ENCODE peak calls at places on chromosomes 6 and 20, in five cellular contexts. One of them, this sample, is unnamed. For H3K4me1, the result is how much of the 10 kb centered on the place peaks cover.

GRCh38 chr20:17835240-17835940 is 133.2 kb downstream of the SNX5 start:
- DNase-seq in hepatocyte: peak
- DNase-seq in Peyer's patch: no peak
- DNase-seq in GM23338: no peak
- DNase-seq in gastrocnemius medialis: no peak
- DNase-seq in this sample: no peak

GRCh38 chr6:91267246-91267645 is 680.4 kb upstream of the MAP3K7 start:
- DNase-seq in hepatocyte: no peak
- DNase-seq in Peyer's patch: no peak
- DNase-seq in GM23338: no peak
- DNase-seq in gastrocnemius medialis: no peak
- DNase-seq in this sample: no peak

GRCh38 chr6:154814063-154814462 is 80.8 kb downstream of the SCAF8 start:
- DNase-seq in hepatocyte: no peak
- DNase-seq in Peyer's patch: no peak
- DNase-seq in GM23338: no peak
- DNase-seq in gastrocnemius medialis: no peak
- DNase-seq in this sample: no peak

GRCh38 chr20:32431457-32431856 is 73.3 kb downstream of the ASXL1 start:
- DNase-seq in hepatocyte: no peak
- DNase-seq in Peyer's patch: no peak
- DNase-seq in GM23338: no peak
- DNase-seq in gastrocnemius medialis: no peak
- DNase-seq in this sample: no peak

GRCh38 chr20:43579861-43580793 is 10.6 kb upstream of the IFT52 start:
- DNase-seq in hepatocyte: no peak
- DNase-seq in Peyer's patch: no peak
- DNase-seq in GM23338: no peak
- DNase-seq in gastrocnemius medialis: no peak
- DNase-seq in this sample: no peak

GRCh38 chr6:85113934-85114582 is 335.8 kb upstream of the NT5E start:
- DNase-seq in hepatocyte: no peak
- DNase-seq in Peyer's patch: no peak
- DNase-seq in GM23338: no peak
- DNase-seq in gastrocnemius medialis: no peak
- DNase-seq in this sample: no peak

GRCh38 chr20:44235702-44236101 is 11.4 kb upstream of the GDAP1L1 start:
- DNase-seq in hepatocyte: no peak
- DNase-seq in Peyer's patch: no peak
- DNase-seq in GM23338: no peak
- DNase-seq in gastrocnemius medialis: no peak
- DNase-seq in this sample: no peak

GRCh38 chr6:12138377-12138776 is 126.3 kb downstream of the HIVEP1 start:
- DNase-seq in hepatocyte: no peak
- DNase-seq in Peyer's patch: no peak
- DNase-seq in GM23338: no peak
- DNase-seq in gastrocnemius medialis: no peak
- DNase-seq in this sample: no peak

GRCh38 chr6:40188931-40189330 is 254.7 kb upstream of the MOCS1 start:
- DNase-seq in hepatocyte: no peak
- DNase-seq in Peyer's patch: no peak
- DNase-seq in GM23338: no peak
- DNase-seq in gastrocnemius medialis: no peak
- DNase-seq in this sample: no peak

GRCh38 chr6:45728674-45729073 is 287.0 kb downstream of the CLIC5 start:
- DNase-seq in hepatocyte: no peak
- DNase-seq in Peyer's patch: no peak
- DNase-seq in GM23338: no peak
- DNase-seq in gastrocnemius medialis: no peak
- DNase-seq in this sample: no peak

GRCh38 chr20:32961956-32962517 is 42.2 kb downstream of the SUN5 start:
- DNase-seq in hepatocyte: peak
- DNase-seq in Peyer's patch: no peak
- DNase-seq in GM23338: no peak
- DNase-seq in gastrocnemius medialis: no peak
- DNase-seq in this sample: peak

GRCh38 chr6:21754891-21755290 is 161.3 kb downstream of the SOX4 start:
- DNase-seq in hepatocyte: peak
- DNase-seq in Peyer's patch: no peak
- DNase-seq in GM23338: no peak
- DNase-seq in gastrocnemius medialis: no peak
- DNase-seq in this sample: no peak

GRCh38 chr6:42726485-42727083 is 4.2 kb upstream of the PRPH2 start:
- DNase-seq in hepatocyte: peak
- DNase-seq in Peyer's patch: no peak
- DNase-seq in GM23338: peak
- DNase-seq in gastrocnemius medialis: peak
- DNase-seq in this sample: peak

GRCh38 chr20:5056801-5057599 is 55.7 kb upstream of the SLC23A2 start:
- DNase-seq in hepatocyte: no peak
- DNase-seq in Peyer's patch: no peak
- DNase-seq in GM23338: peak
- DNase-seq in gastrocnemius medialis: peak
- DNase-seq in this sample: peak

GRCh38 chr6:17159240-17159639 is 57.4 kb downstream of the STMND1 start:
- DNase-seq in hepatocyte: peak
- DNase-seq in Peyer's patch: no peak
- DNase-seq in GM23338: no peak
- DNase-seq in gastrocnemius medialis: no peak
- DNase-seq in this sample: no peak

GRCh38 chr6:109460161-109460830 is 4.7 kb upstream of the MICAL1 start:
- DNase-seq in hepatocyte: no peak
- DNase-seq in Peyer's patch: no peak
- DNase-seq in GM23338: no peak
- DNase-seq in gastrocnemius medialis: no peak
- DNase-seq in this sample: no peak
- H3K4me1 ChIP-seq in hepatocyte: under half
- H3K4me1 ChIP-seq in Peyer's patch: under half
- H3K4me1 ChIP-seq in GM23338: under half
- H3K4me1 ChIP-seq in gastrocnemius medialis: under half
- H3K4me1 ChIP-seq in this sample: under half

GRCh38 chr20:62131560-62132320 is 9.5 kb downstream of the LSM14B start:
- DNase-seq in hepatocyte: no peak
- DNase-seq in Peyer's patch: no peak
- DNase-seq in GM23338: no peak
- DNase-seq in gastrocnemius medialis: no peak
- DNase-seq in this sample: no peak

GRCh38 chr20:62134735-62135231 is 8.4 kb downstream of the PSMA7 start:
- DNase-seq in hepatocyte: peak
- DNase-seq in Peyer's patch: no peak
- DNase-seq in GM23338: no peak
- DNase-seq in gastrocnemius medialis: peak
- DNase-seq in this sample: peak

GRCh38 chr20:62133864-62134263 is 9.3 kb downstream of the PSMA7 start:
- DNase-seq in hepatocyte: no peak
- DNase-seq in Peyer's patch: no peak
- DNase-seq in GM23338: peak
- DNase-seq in gastrocnemius medialis: no peak
- DNase-seq in this sample: no peak

GRCh38 chr20:62133051-62133845 is 9.9 kb downstream of the PSMA7 start:
- DNase-seq in hepatocyte: no peak
- DNase-seq in Peyer's patch: no peak
- DNase-seq in GM23338: no peak
- DNase-seq in gastrocnemius medialis: no peak
- DNase-seq in this sample: peak

DNA sequence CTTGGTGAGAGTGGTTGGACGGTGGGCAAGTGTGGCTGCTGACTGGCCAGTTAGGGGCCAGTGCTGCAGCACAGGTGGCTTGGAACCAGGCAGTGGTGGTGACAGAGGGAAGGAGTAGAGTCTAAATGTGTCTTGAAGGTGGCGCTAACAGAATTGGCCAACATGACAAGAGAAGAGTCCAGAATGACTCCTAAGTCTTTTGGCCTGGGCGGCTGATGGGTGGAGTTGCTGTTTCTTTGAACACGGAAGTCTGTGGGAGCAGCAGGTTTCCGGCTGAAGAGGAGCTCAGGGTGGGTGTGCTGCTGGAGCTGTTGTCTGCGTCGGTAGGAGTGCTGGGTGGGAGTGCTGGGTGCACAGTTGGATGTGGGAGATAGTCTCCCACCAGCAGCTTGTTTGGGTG is 10.1 kb downstream of the LSM14B start:
- DNase-seq in hepatocyte: no peak
- DNase-seq in Peyer's patch: no peak
- DNase-seq in GM23338: no peak
- DNase-seq in gastrocnemius medialis: no peak
- DNase-seq in this sample: no peak
- H3K4me3 ChIP-seq in hepatocyte: no peak
- H3K4me3 ChIP-seq in Peyer's patch: no peak
- H3K4me3 ChIP-seq in GM23338: no peak
- H3K4me3 ChIP-seq in gastrocnemius medialis: no peak
- H3K4me3 ChIP-seq in this sample: no peak

GRCh38 chr6:41566961-41567360 is 20.8 kb downstream of the FOXP4 start:
- DNase-seq in hepatocyte: no peak
- DNase-seq in Peyer's patch: no peak
- DNase-seq in GM23338: no peak
- DNase-seq in gastrocnemius medialis: no peak
- DNase-seq in this sample: no peak
- H3K4me1 ChIP-seq in hepatocyte: half or more
- H3K4me1 ChIP-seq in Peyer's patch: under half
- H3K4me1 ChIP-seq in GM23338: half or more
- H3K4me1 ChIP-seq in gastrocnemius medialis: under half
- H3K4me1 ChIP-seq in this sample: under half

GRCh38 chr20:47263502-47264084 is 92.9 kb downstream of the ZMYND8 start:
- DNase-seq in hepatocyte: no peak
- DNase-seq in Peyer's patch: no peak
- DNase-seq in GM23338: no peak
- DNase-seq in gastrocnemius medialis: no peak
- DNase-seq in this sample: no peak

GRCh38 chr20:47265984-47266383 is 90.5 kb downstream of the ZMYND8 start:
- DNase-seq in hepatocyte: no peak
- DNase-seq in Peyer's patch: no peak
- DNase-seq in GM23338: no peak
- DNase-seq in gastrocnemius medialis: no peak
- DNase-seq in this sample: no peak

GRCh38 chr20:47266847-47267515 is 89.5 kb downstream of the ZMYND8 start:
- DNase-seq in hepatocyte: no peak
- DNase-seq in Peyer's patch: no peak
- DNase-seq in GM23338: no peak
- DNase-seq in gastrocnemius medialis: no peak
- DNase-seq in this sample: no peak

GRCh38 chr20:47263080-47263479 is 93.4 kb downstream of the ZMYND8 start:
- DNase-seq in hepatocyte: no peak
- DNase-seq in Peyer's patch: no peak
- DNase-seq in GM23338: no peak
- DNase-seq in gastrocnemius medialis: no peak
- DNase-seq in this sample: no peak

DNA sequence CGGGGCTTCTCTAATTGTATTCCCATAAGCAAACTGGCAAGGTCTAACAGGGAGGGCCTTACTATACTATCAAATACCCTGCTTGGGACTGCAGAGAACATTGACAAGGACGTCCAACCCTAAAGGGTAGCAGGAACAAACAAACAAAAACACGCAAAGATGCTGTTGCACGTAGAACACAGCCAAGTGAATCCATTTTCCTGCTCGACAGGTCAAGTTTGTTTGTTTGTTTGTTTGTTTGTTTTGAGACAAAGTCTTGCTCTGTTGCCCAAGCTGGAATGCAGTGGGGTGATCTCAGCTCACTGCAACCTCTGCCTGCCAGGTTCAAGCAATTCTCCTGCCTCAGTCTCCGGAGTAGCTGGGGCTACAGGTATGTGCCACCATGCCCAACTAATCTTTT is 91.3 kb downstream of the ZMYND8 start:
- DNase-seq in hepatocyte: no peak
- DNase-seq in Peyer's patch: no peak
- DNase-seq in GM23338: no peak
- DNase-seq in gastrocnemius medialis: no peak
- DNase-seq in this sample: no peak
- H3K4me3 ChIP-seq in hepatocyte: no peak
- H3K4me3 ChIP-seq in Peyer's patch: no peak
- H3K4me3 ChIP-seq in GM23338: no peak
- H3K4me3 ChIP-seq in gastrocnemius medialis: no peak
- H3K4me3 ChIP-seq in this sample: no peak

GRCh38 chr20:34922654-34923381 is 32.8 kb downstream of the GSS start:
- DNase-seq in hepatocyte: no peak
- DNase-seq in Peyer's patch: no peak
- DNase-seq in GM23338: no peak
- DNase-seq in gastrocnemius medialis: peak
- DNase-seq in this sample: peak
- H3K4me1 ChIP-seq in hepatocyte: under half
- H3K4me1 ChIP-seq in Peyer's patch: under half
- H3K4me1 ChIP-seq in GM23338: under half
- H3K4me1 ChIP-seq in gastrocnemius medialis: under half
- H3K4me1 ChIP-seq in this sample: under half

GRCh38 chr6:158818008-158818579 is 1.1 kb downstream of the EZR start:
- DNase-seq in hepatocyte: peak
- DNase-seq in Peyer's patch: peak
- DNase-seq in GM23338: peak
- DNase-seq in gastrocnemius medialis: peak
- DNase-seq in this sample: peak

GRCh38 chr6:158819213-158819976 is at the start of gene EZR:
- DNase-seq in hepatocyte: peak
- DNase-seq in Peyer's patch: peak
- DNase-seq in GM23338: peak
- DNase-seq in gastrocnemius medialis: peak
- DNase-seq in this sample: peak

GRCh38 chr6:158818580-158819212 is 472 bp downstream of the EZR start:
- DNase-seq in hepatocyte: peak
- DNase-seq in Peyer's patch: peak
- DNase-seq in GM23338: peak
- DNase-seq in gastrocnemius medialis: peak
- DNase-seq in this sample: peak

GRCh38 chr6:158817298-158818007 is 1.7 kb downstream of the EZR start:
- DNase-seq in hepatocyte: peak
- DNase-seq in Peyer's patch: peak
- DNase-seq in GM23338: peak
- DNase-seq in gastrocnemius medialis: peak
- DNase-seq in this sample: peak

GRCh38 chr6:158819977-158820632 is 937 bp upstream of the EZR start:
- DNase-seq in hepatocyte: peak
- DNase-seq in Peyer's patch: no peak
- DNase-seq in GM23338: no peak
- DNase-seq in gastrocnemius medialis: no peak
- DNase-seq in this sample: no peak
- H3K4me3 ChIP-seq in hepatocyte: no peak
- H3K4me3 ChIP-seq in Peyer's patch: no peak
- H3K4me3 ChIP-seq in GM23338: peak
- H3K4me3 ChIP-seq in gastrocnemius medialis: no peak
- H3K4me3 ChIP-seq in this sample: no peak

DNA sequence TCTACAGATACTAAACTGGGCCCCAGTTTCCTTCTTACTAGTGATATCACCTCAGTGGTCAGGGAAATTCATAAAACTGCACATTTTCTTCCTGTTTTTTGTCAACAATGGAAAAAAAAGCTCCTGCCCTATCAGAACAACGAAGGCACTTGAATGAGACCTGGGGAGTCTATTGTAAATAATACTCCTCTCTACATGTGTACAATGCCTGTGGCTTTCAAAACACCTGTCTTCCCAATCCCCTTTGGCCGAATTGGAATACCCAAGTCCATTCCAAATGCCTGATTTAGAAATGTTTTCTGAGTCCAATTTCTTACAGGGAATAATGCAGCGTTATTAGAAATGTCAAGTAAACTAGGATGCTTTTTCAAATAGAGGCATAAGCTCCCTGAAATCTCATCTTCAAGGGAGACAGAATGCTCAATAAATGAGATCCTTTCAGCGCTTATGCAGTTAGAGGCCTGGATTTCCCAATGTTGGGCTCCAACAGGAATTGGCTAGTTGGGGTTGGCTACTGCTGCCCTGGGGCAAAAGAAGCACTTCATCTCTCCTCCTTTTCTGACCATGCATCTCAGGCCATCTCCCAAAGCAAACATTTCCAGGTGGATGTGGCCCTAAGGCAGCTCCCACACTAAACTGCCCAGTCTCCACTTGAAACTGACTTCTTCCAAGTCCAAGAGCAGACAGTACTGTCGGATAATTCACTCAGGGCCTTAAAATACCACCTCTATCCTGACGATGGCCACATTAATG is 143.2 kb downstream of the NFATC2 start:
- DNase-seq in hepatocyte: no peak
- DNase-seq in Peyer's patch: no peak
- DNase-seq in GM23338: no peak
- DNase-seq in gastrocnemius medialis: no peak
- DNase-seq in this sample: no peak
- H3K4me1 ChIP-seq in hepatocyte: under half
- H3K4me1 ChIP-seq in Peyer's patch: under half
- H3K4me1 ChIP-seq in GM23338: under half
- H3K4me1 ChIP-seq in gastrocnemius medialis: under half
- H3K4me1 ChIP-seq in this sample: under half